ENCODE peak calls at places on chromosomes 16 and 17, in nine cellular contexts. One of them, this sample, is unnamed.

GRCh38 chr16:29974291-29975133 is 844 bp downstream of the TAOK2 start:
- DNase-seq in PC-3: peak; percentile 4
- DNase-seq in neural progenitor cell: peak; percentile 36
- DNase-seq in SK-N-SH: peak; percentile 56
- DNase-seq in OCI-LY7: no peak
- DNase-seq in GM23338: peak; percentile 24
- DNase-seq in GM23248: peak; percentile 44
- DNase-seq in MM.1S: no peak
- DNase-seq in HCT116: no peak
- DNase-seq in this sample: peak; percentile 27

GRCh38 chr16:48413291-48413690 is 28.1 kb upstream of the SIAH1 start:
- DNase-seq in neural progenitor cell: no peak
- DNase-seq in OCI-LY7: no peak
- DNase-seq in MM.1S: no peak
- DNase-seq in GM23248: no peak
- DNase-seq in GM23338: no peak
- DNase-seq in PC-3: no peak
- DNase-seq in HCT116: no peak
- DNase-seq in SK-N-SH: no peak
- DNase-seq in this sample: no peak

GRCh38 chr16:15489016-15489415 is 54.6 kb downstream of the BMERB1 start:
- DNase-seq in OCI-LY7: no peak
- DNase-seq in GM23338: no peak
- DNase-seq in HCT116: no peak
- DNase-seq in GM23248: no peak
- DNase-seq in MM.1S: no peak
- DNase-seq in PC-3: no peak
- DNase-seq in SK-N-SH: no peak
- DNase-seq in neural progenitor cell: no peak
- DNase-seq in this sample: no peak

GRCh38 chr16:85829751-85830445 is 30.4 kb downstream of the COX4I1 start:
- DNase-seq in GM23248: no peak
- DNase-seq in OCI-LY7: no peak
- DNase-seq in GM23338: no peak
- DNase-seq in MM.1S: no peak
- DNase-seq in SK-N-SH: no peak
- DNase-seq in PC-3: no peak
- DNase-seq in HCT116: no peak
- DNase-seq in neural progenitor cell: no peak
- DNase-seq in this sample: no peak

GRCh38 chr16:81882559-81882958 is 103.5 kb downstream of the PLCG2 start:
- DNase-seq in HCT116: no peak
- DNase-seq in MM.1S: no peak
- DNase-seq in SK-N-SH: no peak
- DNase-seq in GM23248: no peak
- DNase-seq in OCI-LY7: no peak
- DNase-seq in neural progenitor cell: no peak
- DNase-seq in PC-3: no peak
- DNase-seq in GM23338: no peak
- DNase-seq in this sample: no peak

GRCh38 chr17:19339341-19339815 is 23.1 kb downstream of the B9D1 start:
- DNase-seq in SK-N-SH: no peak
- DNase-seq in GM23338: no peak
- DNase-seq in GM23248: no peak
- DNase-seq in OCI-LY7: no peak
- DNase-seq in HCT116: no peak
- DNase-seq in MM.1S: no peak
- DNase-seq in neural progenitor cell: no peak
- DNase-seq in PC-3: no peak
- DNase-seq in this sample: no peak

GRCh38 chr16:78599271-78599670 is 499.8 kb downstream of the WWOX start:
- DNase-seq in MM.1S: no peak
- DNase-seq in SK-N-SH: peak; percentile 11
- DNase-seq in HCT116: no peak
- DNase-seq in PC-3: no peak
- DNase-seq in GM23338: no peak
- DNase-seq in GM23248: no peak
- DNase-seq in OCI-LY7: no peak
- DNase-seq in neural progenitor cell: no peak
- DNase-seq in this sample: no peak

GRCh38 chr16:66908116-66908515 is 10.6 kb downstream of the CDH16 start:
- DNase-seq in SK-N-SH: peak; percentile 4
- DNase-seq in GM23338: no peak
- DNase-seq in HCT116: no peak
- DNase-seq in GM23248: no peak
- DNase-seq in MM.1S: no peak
- DNase-seq in PC-3: no peak
- DNase-seq in OCI-LY7: no peak
- DNase-seq in neural progenitor cell: no peak
- DNase-seq in this sample: no peak

GRCh38 chr17:2566056-2566455 is 27.4 kb upstream of the PAFAH1B1 start:
- DNase-seq in OCI-LY7: no peak
- DNase-seq in neural progenitor cell: no peak
- DNase-seq in SK-N-SH: no peak
- DNase-seq in HCT116: no peak
- DNase-seq in GM23338: no peak
- DNase-seq in GM23248: no peak
- DNase-seq in PC-3: no peak
- DNase-seq in MM.1S: no peak
- DNase-seq in this sample: no peak

GRCh38 chr16:50467943-50468748 is 80.0 kb upstream of the NKD1 start:
- DNase-seq in SK-N-SH: peak; percentile 94
- DNase-seq in GM23248: peak; percentile 24
- DNase-seq in neural progenitor cell: peak; percentile 93
- DNase-seq in HCT116: no peak
- DNase-seq in MM.1S: no peak
- DNase-seq in PC-3: no peak
- DNase-seq in GM23338: peak; percentile 75
- DNase-seq in OCI-LY7: no peak
- DNase-seq in this sample: peak; percentile 74

GRCh38 chr16:73420244-73421040 is 372.5 kb upstream of the ZFHX3 start:
- DNase-seq in HCT116: no peak
- DNase-seq in MM.1S: no peak
- DNase-seq in GM23248: no peak
- DNase-seq in neural progenitor cell: no peak
- DNase-seq in SK-N-SH: no peak
- DNase-seq in OCI-LY7: no peak
- DNase-seq in GM23338: no peak
- DNase-seq in PC-3: peak; percentile 26
- DNase-seq in this sample: no peak

GRCh38 chr17:7228920-7229319 is 5.4 kb downstream of the DVL2 start:
- DNase-seq in PC-3: no peak
- DNase-seq in GM23248: no peak
- DNase-seq in OCI-LY7: no peak
- DNase-seq in MM.1S: no peak
- DNase-seq in neural progenitor cell: no peak
- DNase-seq in HCT116: no peak
- DNase-seq in SK-N-SH: no peak
- DNase-seq in GM23338: no peak
- DNase-seq in this sample: no peak

GRCh38 chr17:7225711-7226331 is 6.1 kb downstream of the ACADVL start:
- DNase-seq in MM.1S: no peak
- DNase-seq in OCI-LY7: no peak
- DNase-seq in SK-N-SH: no peak
- DNase-seq in GM23338: no peak
- DNase-seq in neural progenitor cell: no peak
- DNase-seq in GM23248: no peak
- DNase-seq in HCT116: no peak
- DNase-seq in PC-3: no peak
- DNase-seq in this sample: no peak

GRCh38 chr17:7226721-7227710 is 7.3 kb downstream of the ACADVL start:
- DNase-seq in OCI-LY7: no peak
- DNase-seq in GM23248: no peak
- DNase-seq in GM23338: no peak
- DNase-seq in MM.1S: no peak
- DNase-seq in HCT116: no peak
- DNase-seq in PC-3: no peak
- DNase-seq in neural progenitor cell: no peak
- DNase-seq in SK-N-SH: no peak
- DNase-seq in this sample: no peak

GRCh38 chr17:7232114-7232513 is 2.2 kb downstream of the DVL2 start:
- DNase-seq in GM23338: no peak
- DNase-seq in GM23248: no peak
- DNase-seq in PC-3: peak; percentile 1
- DNase-seq in SK-N-SH: no peak
- DNase-seq in HCT116: no peak
- DNase-seq in OCI-LY7: no peak
- DNase-seq in MM.1S: no peak
- DNase-seq in neural progenitor cell: no peak
- DNase-seq in this sample: no peak

GRCh38 chr17:7229504-7229903 is 4.8 kb downstream of the DVL2 start:
- DNase-seq in GM23338: no peak
- DNase-seq in SK-N-SH: no peak
- DNase-seq in MM.1S: no peak
- DNase-seq in HCT116: no peak
- DNase-seq in PC-3: no peak
- DNase-seq in GM23248: no peak
- DNase-seq in OCI-LY7: no peak
- DNase-seq in neural progenitor cell: no peak
- DNase-seq in this sample: no peak
- H3K4me2 ChIP-seq in GM23338: no peak overlapping the region
- H3K4me2 ChIP-seq in SK-N-SH: no peak overlapping the region
- H3K4me2 ChIP-seq in MM.1S: no peak overlapping the region
- H3K4me2 ChIP-seq in HCT116: no peak overlapping the region
- H3K4me2 ChIP-seq in PC-3: no peak overlapping the region
- H3K4me2 ChIP-seq in GM23248: no peak overlapping the region
- H3K4me2 ChIP-seq in OCI-LY7: no peak overlapping the region
- H3K4me2 ChIP-seq in neural progenitor cell: no peak overlapping the region
- H3K4me2 ChIP-seq in this sample: no peak overlapping the region

DNA sequence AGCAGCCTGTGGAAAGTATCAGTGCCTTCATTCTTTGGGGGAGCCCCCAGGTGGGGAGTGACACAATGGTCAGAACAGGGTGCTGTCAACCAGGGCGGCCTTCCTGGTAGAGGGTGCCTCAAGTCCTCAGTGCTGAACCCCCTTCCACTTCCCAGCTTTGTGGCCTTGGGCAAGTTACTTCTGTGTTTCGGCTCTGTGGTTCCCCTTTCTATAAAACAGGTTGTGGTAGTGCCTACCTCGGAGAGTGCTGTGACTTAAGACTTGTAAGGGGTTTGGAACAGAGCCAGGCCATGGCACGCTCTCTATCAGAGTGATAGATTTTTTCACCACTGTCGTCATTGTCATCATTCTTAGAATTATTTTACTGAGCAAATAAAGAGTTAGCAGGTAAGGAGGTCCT is 141.1 kb downstream of the CCDC182 start:
- DNase-seq in GM23248: no peak
- DNase-seq in SK-N-SH: no peak
- DNase-seq in GM23338: no peak
- DNase-seq in PC-3: no peak
- DNase-seq in neural progenitor cell: no peak
- DNase-seq in MM.1S: peak; percentile 81
- DNase-seq in OCI-LY7: peak; percentile 76
- DNase-seq in HCT116: no peak
- DNase-seq in this sample: no peak
- H3K4me3 ChIP-seq in GM23248: no peak overlapping the region
- H3K4me3 ChIP-seq in SK-N-SH: no peak overlapping the region
- H3K4me3 ChIP-seq in GM23338: no peak overlapping the region
- H3K4me3 ChIP-seq in PC-3: no peak overlapping the region
- H3K4me3 ChIP-seq in neural progenitor cell: no peak overlapping the region
- H3K4me3 ChIP-seq in MM.1S: no peak overlapping the region
- H3K4me3 ChIP-seq in OCI-LY7: peak overlapping the region; percentile 4
- H3K4me3 ChIP-seq in HCT116: no peak overlapping the region
- H3K4me3 ChIP-seq in this sample: no peak overlapping the region

DNA sequence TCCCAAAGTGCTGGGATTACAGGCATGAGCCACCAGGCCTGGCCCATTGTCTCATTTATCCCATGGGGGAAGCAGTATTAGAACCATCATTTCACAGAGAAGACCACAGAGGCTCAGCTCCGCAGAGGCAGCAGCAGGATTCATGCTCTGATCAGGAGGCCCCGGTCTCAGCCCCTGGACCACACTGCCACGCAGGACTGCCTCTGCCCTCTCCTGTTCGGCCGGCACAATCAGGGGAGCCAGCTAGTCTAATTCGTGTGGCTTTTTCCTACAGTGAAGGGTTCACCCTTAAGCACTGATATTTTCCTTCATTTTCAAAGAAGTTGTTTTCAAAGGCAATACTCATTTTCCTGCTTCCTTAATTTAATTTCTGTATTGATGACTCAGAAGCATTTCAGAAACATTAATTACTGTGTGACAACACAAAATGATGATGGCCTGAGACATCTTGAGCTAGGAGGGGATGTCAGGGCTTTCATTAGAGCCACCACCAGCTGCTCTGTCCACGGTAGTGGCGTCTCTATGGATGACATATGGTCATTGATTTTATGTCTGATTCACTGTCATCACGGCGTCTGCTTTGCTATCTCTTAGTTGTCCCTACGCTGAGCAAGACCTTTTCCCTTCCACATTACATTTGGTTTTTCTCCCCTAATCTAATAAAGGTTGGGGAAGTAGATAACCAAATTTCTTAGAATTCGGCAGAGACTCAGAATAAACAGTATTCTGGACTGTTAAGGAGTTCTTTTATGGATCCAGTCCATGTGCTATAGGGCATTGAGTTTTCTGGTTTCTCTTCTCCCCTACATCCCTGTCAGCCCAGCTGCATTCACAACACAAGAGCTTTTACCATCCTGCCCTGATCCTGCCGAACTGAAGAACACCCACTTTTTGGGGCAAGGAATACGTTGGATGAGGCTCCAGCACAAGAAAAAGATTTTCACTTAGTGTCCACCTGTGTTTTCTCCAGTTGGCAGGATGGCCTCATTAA is 314.0 kb downstream of the SLC39A11 start:
- DNase-seq in neural progenitor cell: no peak
- DNase-seq in PC-3: no peak
- DNase-seq in SK-N-SH: peak; percentile 75
- DNase-seq in GM23338: no peak
- DNase-seq in MM.1S: no peak
- DNase-seq in OCI-LY7: no peak
- DNase-seq in HCT116: no peak
- DNase-seq in GM23248: no peak
- DNase-seq in this sample: no peak
- TF ChIP-seq EZH2phosphoT487 in neural progenitor cell: no peak
- TF ChIP-seq EZH2phosphoT487 in PC-3: no peak
- TF ChIP-seq EZH2phosphoT487 in SK-N-SH: no peak
- TF ChIP-seq EZH2phosphoT487 in GM23338: no peak
- TF ChIP-seq EZH2phosphoT487 in MM.1S: no peak
- TF ChIP-seq EZH2phosphoT487 in OCI-LY7: no peak
- TF ChIP-seq EZH2phosphoT487 in HCT116: no peak
- TF ChIP-seq EZH2phosphoT487 in GM23248: no peak
- TF ChIP-seq EZH2phosphoT487 in this sample: no peak

DNA sequence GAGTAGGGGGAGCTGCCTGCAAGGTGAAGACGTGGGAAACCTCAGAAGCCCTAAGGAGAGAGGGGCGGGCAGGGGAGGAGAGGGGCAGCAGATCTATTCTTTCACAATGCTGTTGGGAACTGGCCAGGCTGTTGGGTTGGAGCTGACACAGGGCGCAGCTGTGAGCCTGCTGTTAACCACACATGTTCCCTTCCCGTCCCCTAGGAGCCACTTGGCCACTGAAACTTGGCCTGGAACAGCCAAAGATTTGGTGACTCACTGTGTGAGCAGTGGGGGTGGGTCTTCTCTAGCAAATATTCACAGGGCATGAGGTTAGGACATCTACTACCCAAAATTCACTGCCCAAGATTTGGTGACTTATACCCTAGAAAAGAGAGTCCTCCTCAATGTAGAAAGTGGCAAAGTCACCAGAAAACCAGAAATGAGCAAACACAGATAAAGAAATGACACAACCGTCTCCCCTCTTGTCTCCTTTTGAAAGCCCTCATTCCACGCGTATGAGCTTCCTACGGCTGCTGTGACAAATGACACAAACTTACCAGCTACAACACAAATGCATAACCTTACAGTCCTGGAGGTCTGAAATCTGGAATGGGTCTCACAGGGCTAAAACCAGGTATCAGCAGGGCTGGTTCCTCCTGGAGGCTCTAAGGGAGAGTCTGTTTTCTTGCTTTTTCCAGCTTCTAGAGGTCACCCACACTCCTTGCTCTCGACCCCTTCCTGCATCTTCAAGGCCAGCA is 6.3 kb downstream of the TBC1D16 start:
- DNase-seq in SK-N-SH: no peak
- DNase-seq in PC-3: peak; percentile 96
- DNase-seq in GM23338: no peak
- DNase-seq in neural progenitor cell: no peak
- DNase-seq in HCT116: no peak
- DNase-seq in MM.1S: no peak
- DNase-seq in GM23248: peak; percentile 86
- DNase-seq in OCI-LY7: no peak
- DNase-seq in this sample: no peak
- H3K4me2 ChIP-seq in SK-N-SH: peak overlapping the region; percentile 6
- H3K4me2 ChIP-seq in PC-3: peak overlapping the region; percentile 66
- H3K4me2 ChIP-seq in GM23338: no peak overlapping the region
- H3K4me2 ChIP-seq in neural progenitor cell: no peak overlapping the region
- H3K4me2 ChIP-seq in HCT116: peak overlapping the region; percentile 5
- H3K4me2 ChIP-seq in MM.1S: no peak overlapping the region
- H3K4me2 ChIP-seq in GM23248: peak overlapping the region; percentile 59
- H3K4me2 ChIP-seq in OCI-LY7: no peak overlapping the region
- H3K4me2 ChIP-seq in this sample: no peak overlapping the region